ENCODE peak calls at places on chromosomes 7 and 10, in ten cellular contexts. Z is brain microvascular endothelial cell, I is hepatocyte, J is fibroblast of lung, W is GM23248, O is gastrocnemius medialis, Q is left ventricle myocardium inferior, X is right cardiac atrium, N is pancreas, M is colonic mucosa. K is an unnamed sample.

GRCh38 chr10:115831025-115831424 is 442.0 kb downstream of the GFRA1 start:
- DNase-seq in Z (no peak), I (no peak), J (no peak), W (no peak), O (no peak), Q (no peak), X (peak; percentile 57), N (no peak), M (no peak), K (no peak)

GRCh38 chr7:39248041-39248692 is 270.5 kb downstream of the POU6F2 start:
- DNase-seq in Z (no peak), I (no peak), J (no peak), W (no peak), O (no peak), Q (no peak), X (no peak), N (no peak), M (no peak), K (no peak)

GRCh38 chr7:30476401-30477145 is 2.0 kb downstream of the NOD1 start:
- DNase-seq in Z (no peak), I (no peak), J (no peak), W (peak; percentile 16), O (no peak), Q (no peak), X (no peak), N (no peak), M (no peak), K (no peak)

GRCh38 chr7:45387837-45388236 is 186.3 kb upstream of the ADCY1 start:
- DNase-seq in Z (no peak), I (no peak), J (no peak), W (no peak), O (no peak), Q (no peak), X (no peak), N (no peak), M (no peak), K (peak; percentile 13)

GRCh38 chr7:25289522-25289921 is 61.2 kb upstream of the NPVF start:
- DNase-seq in Z (no peak), I (no peak), J (no peak), W (no peak), O (no peak), Q (no peak), X (no peak), N (no peak), M (no peak), K (no peak)

GRCh38 chr10:130018253-130018652 is 54.2 kb upstream of the EBF3 start:
- DNase-seq in Z (peak; percentile 6), I (peak; percentile 40), J (no peak), W (peak; percentile 81), O (no peak), Q (no peak), X (no peak), N (no peak), M (no peak), K (peak; percentile 76)

GRCh38 chr10:30821994-30822692 is 192.6 kb upstream of the LYZL2 start:
- DNase-seq in Z (no peak), I (no peak), J (no peak), W (peak; percentile 50), O (no peak), Q (no peak), X (no peak), N (no peak), M (no peak), K (peak; percentile 67)

GRCh38 chr10:3887885-3888476 is 103.0 kb upstream of the KLF6 start:
- DNase-seq in Z (peak; percentile 96), I (peak; percentile 77), J (peak; percentile 78), W (peak; percentile 97), O (peak; percentile 24), Q (no peak), X (peak; percentile 62), N (no peak), M (no peak), K (peak; percentile 66)

GRCh38 chr10:23067939-23068775 is 27.2 kb upstream of the MSRB2 start:
- DNase-seq in Z (peak; percentile 55), I (peak; percentile 86), J (peak; percentile 73), W (peak; percentile 84), O (peak; percentile 46), Q (peak; percentile 80), X (peak; percentile 93), N (peak; percentile 33), M (peak; percentile 85), K (peak; percentile 76)

GRCh38 chr10:71811351-71811750 is 38.0 kb upstream of the VSIR start:
- DNase-seq in Z (no peak), I (no peak), J (no peak), W (no peak), O (no peak), Q (no peak), X (peak; percentile 57), N (no peak), M (no peak), K (peak; percentile 65)

GRCh38 chr7:139355320-139355719 is 4.4 kb upstream of the LUC7L2 start:
- DNase-seq in Z (no peak), I (no peak), J (peak; percentile 41), W (peak; percentile 51), O (no peak), Q (no peak), X (no peak), N (no peak), M (no peak), K (no peak)

GRCh38 chr7:144398291-144398690 is 5.2 kb downstream of the NOBOX start:
- DNase-seq in Z (no peak), I (no peak), J (no peak), W (no peak), O (no peak), Q (no peak), X (no peak), N (no peak), M (no peak), K (no peak)

GRCh38 chr10:111551001-111551400 is 474.2 kb downstream of the ADRA2A start:
- DNase-seq in Z (no peak), I (no peak), J (no peak), W (peak; percentile 68), O (no peak), Q (no peak), X (no peak), N (no peak), M (no peak), K (no peak)

GRCh38 chr7:93663561-93664299 is 89.2 kb upstream of the CALCR start:
- DNase-seq in Z (no peak), I (no peak), J (no peak), W (no peak), O (no peak), Q (no peak), X (peak; percentile 22), N (no peak), M (no peak), K (no peak)

GRCh38 chr10:132836832-132837540 is 51.0 kb upstream of the NKX6-2 start:
- DNase-seq in Z (no peak), I (peak; percentile 76), J (peak; percentile 29), W (peak; percentile 68), O (peak; percentile 40), Q (no peak), X (no peak), N (no peak), M (no peak), K (peak; percentile 98)
- H3K27me3 ChIP-seq in Z (peaks cover 2% of the 10 kb centered on the region), I (peaks cover 7% of the 10 kb centered on the region), J (peaks cover 7% of the 10 kb centered on the region), W (peaks cover 49% of the 10 kb centered on the region), O (no peaks in the 10 kb centered on the region), Q (peaks cover 80% of the 10 kb centered on the region), X (no peaks in the 10 kb centered on the region), N (peaks cover 7% of the 10 kb centered on the region), M (peaks cover 10% of the 10 kb centered on the region), K (no peaks in the 10 kb centered on the region)

GRCh38 chr7:100951888-100952560 is 2.7 kb downstream of the MUC3A start:
- DNase-seq in Z (no peak), I (no peak), J (no peak), W (no peak), O (no peak), Q (no peak), X (no peak), N (no peak), M (no peak), K (no peak)
- H3K27me3 ChIP-seq in Z (peaks cover 9% of the 10 kb centered on the region), I (no peaks in the 10 kb centered on the region), J (peaks cover 7% of the 10 kb centered on the region), W (no peaks in the 10 kb centered on the region), O (peaks cover 4% of the 10 kb centered on the region), Q (peaks cover 79% of the 10 kb centered on the region), X (no peaks in the 10 kb centered on the region), N (peaks cover 2% of the 10 kb centered on the region), M (no peaks in the 10 kb centered on the region), K (no peaks in the 10 kb centered on the region)

GRCh38 chr10:43304079-43304686 is 37.3 kb upstream of the RASGEF1A start:
- DNase-seq in Z (no peak), I (no peak), J (no peak), W (no peak), O (no peak), Q (no peak), X (no peak), N (no peak), M (no peak), K (no peak)
- H3K27me3 ChIP-seq in Z (peaks cover 20% of the 10 kb centered on the region), I (peaks cover 14% of the 10 kb centered on the region), J (no peaks in the 10 kb centered on the region), W (peaks cover 35% of the 10 kb centered on the region), O (no peaks in the 10 kb centered on the region), Q (peaks cover 29% of the 10 kb centered on the region), X (no peaks in the 10 kb centered on the region), N (no peaks in the 10 kb centered on the region), M (no peaks in the 10 kb centered on the region), K (peaks cover 44% of the 10 kb centered on the region)

DNA sequence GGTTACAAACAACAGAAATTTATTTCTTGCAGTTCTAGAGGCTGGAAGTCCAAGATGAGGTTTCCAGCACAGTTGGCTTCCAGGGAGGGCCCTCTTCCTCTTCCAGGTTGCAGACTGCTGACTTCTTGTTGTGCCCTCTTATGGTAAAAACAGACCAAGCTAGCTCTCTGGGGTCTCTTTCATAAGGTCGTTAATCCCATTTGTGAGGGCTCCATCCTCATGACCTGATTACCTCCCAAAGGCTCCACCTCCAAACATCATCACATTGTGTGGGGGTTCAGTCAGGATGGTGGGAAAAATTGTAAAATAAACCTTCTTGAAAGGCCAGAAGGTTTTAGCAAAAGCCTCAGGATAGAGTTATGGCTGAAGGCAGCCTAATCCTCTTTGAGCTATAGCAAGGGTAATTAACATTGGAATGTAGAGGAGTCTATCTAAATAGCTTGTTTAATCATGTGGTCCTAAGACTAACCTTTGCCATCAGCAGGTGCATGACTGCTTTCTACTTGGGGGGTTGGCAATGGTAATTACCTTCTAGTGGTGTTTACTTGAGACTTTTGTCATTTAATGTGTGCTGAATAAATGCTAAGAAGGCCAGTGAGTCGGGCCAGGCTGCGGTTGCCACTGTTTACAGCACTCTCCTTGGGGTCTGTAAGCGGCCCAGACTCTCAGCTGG is 80.8 kb downstream of the PPP1R17 start:
- DNase-seq in Z (no peak), I (no peak), J (no peak), W (no peak), O (no peak), Q (no peak), X (no peak), N (no peak), M (no peak), K (peak; percentile 68)
- H3K27me3 ChIP-seq in Z (no peaks in the 10 kb centered on the region), I (peaks cover 6% of the 10 kb centered on the region), J (no peaks in the 10 kb centered on the region), W (no peaks in the 10 kb centered on the region), O (no peaks in the 10 kb centered on the region), Q (no peaks in the 10 kb centered on the region), X (no peaks in the 10 kb centered on the region), N (peaks cover 8% of the 10 kb centered on the region), M (no peaks in the 10 kb centered on the region), K (peaks cover 88% of the 10 kb centered on the region)